ENCODE peak calls at places on chromosomes 3 and 15, in four cellular contexts. W is NCI-H2081 treated with DMSO at 0.1 percent for 48 hours, Q is GM03348, M is left lung. X is an unnamed sample.

GRCh38 chr15:36370735-36371115 is 208.7 kb upstream of the CDIN1 start:
- DNase-seq in W (no peak), Q (peak), M (no peak), X (no peak)

GRCh38 chr3:13045904-13046568 is 27.2 kb downstream of the IQSEC1 start:
- DNase-seq in W (no peak), Q (no peak), M (peak), X (no peak)

GRCh38 chr3:126683506-126683905 is 20.5 kb upstream of the CHCHD6 start:
- DNase-seq in W (peak), Q (no peak), M (no peak), X (no peak)

GRCh38 chr3:173009410-173009809 is 131.6 kb downstream of the SPATA16 start:
- DNase-seq in W (no peak), Q (no peak), M (peak), X (no peak)

GRCh38 chr3:123881771-123882170 is 2.4 kb downstream of the MYLK start:
- DNase-seq in W (peak), Q (no peak), M (no peak), X (no peak)

GRCh38 chr3:63861306-63861705 is 2.3 kb downstream of the THOC7 start:
- DNase-seq in W (no peak), Q (no peak), M (no peak), X (no peak)

GRCh38 chr3:194986208-194987043 is 284.5 kb downstream of the XXYLT1 start:
- DNase-seq in W (no peak), Q (no peak), M (peak), X (no peak)

GRCh38 chr3:31431322-31431721 is 101.4 kb upstream of the STT3B start:
- DNase-seq in W (no peak), Q (no peak), M (no peak), X (no peak)

GRCh38 chr3:48656061-48656840 is 6.4 kb downstream of the CELSR3 start:
- DNase-seq in W (no peak), Q (peak), M (peak), X (peak)

GRCh38 chr15:69009353-69009752 is 5.1 kb upstream of the NOX5 start:
- DNase-seq in W (no peak), Q (no peak), M (no peak), X (no peak)

GRCh38 chr3:23203651-23204111 is 554 bp downstream of the UBE2E2 start:
- DNase-seq in W (no peak), Q (peak), M (peak), X (no peak)

GRCh38 chr15:37072181-37072580 is 28.2 kb downstream of the MEIS2 start:
- DNase-seq in W (no peak), Q (no peak), M (no peak), X (no peak)

GRCh38 chr3:16795601-16796000 is 89.2 kb upstream of the PLCL2 start:
- DNase-seq in W (no peak), Q (no peak), M (no peak), X (no peak)

GRCh38 chr3:151067158-151067557 is 18.3 kb upstream of the MED12L start:
- DNase-seq in W (no peak), Q (no peak), M (no peak), X (no peak)

GRCh38 chr15:65226221-65226620 is 14.9 kb upstream of the CILP start:
- DNase-seq in W (no peak), Q (no peak), M (no peak), X (no peak)

GRCh38 chr3:43105224-43105596 is 669 bp downstream of the POMGNT2 start:
- DNase-seq in W (no peak), Q (no peak), M (no peak), X (no peak)

X was measured in stimulated activated effector memory CD8-positive, alpha-beta T cell treated with anti-CD3 and anti-CD28 coated beads, Interleukin-12 subunit alpha, Interleukin-12 subunit beta, amount 100 ng/mL, for 72 hours.